ENCODE peak calls at places on chromosomes 4 and X, in seven cellular contexts. S, C, R, Q, N, B and Y are unnamed samples.

GRCh38 chrX:108601276-108601675 is 135.1 kb downstream of the IRS4 start:
- DNase-seq in Q (no peak), S (no peak), N (no peak), R (no peak), C (no peak), B (no peak), Y (no peak)

GRCh38 chr4:140219567-140219966 is 65.6 kb upstream of the MAML3 start:
- DNase-seq in S (no peak), R (no peak), Q (no peak), N (no peak), C (no peak), B (no peak), Y (no peak)

GRCh38 chr4:126899382-126899801 is 733.4 kb upstream of the INTU start:
- DNase-seq in N (no peak), B (no peak), S (peak), Q (peak), C (peak), R (no peak), Y (no peak)

GRCh38 chr4:40908297-40908696 is 158.5 kb downstream of the NSUN7 start:
- DNase-seq in N (no peak), Q (no peak), B (no peak), S (no peak), C (no peak), R (no peak), Y (no peak)

GRCh38 chr4:52750819-52751348 is 341 bp downstream of the ERVMER34-1 start:
- DNase-seq in B (no peak), N (no peak), S (no peak), C (peak), Q (no peak), R (no peak), Y (no peak)

GRCh38 chrX:36909584-36909983 is 98.6 kb upstream of the FAM47C start:
- DNase-seq in N (no peak), R (no peak), B (no peak), C (no peak), S (no peak), Q (peak), Y (no peak)

GRCh38 chrX:24117288-24117687 is 32.2 kb upstream of the ZFX start:
- DNase-seq in R (no peak), S (peak), N (no peak), C (peak), B (no peak), Q (peak), Y (no peak)

GRCh38 chrX:110462957-110463356 is 104.3 kb downstream of the RTL9 start:
- DNase-seq in C (peak), N (no peak), B (no peak), R (no peak), Q (no peak), S (no peak), Y (no peak)

GRCh38 chrX:9861711-9862110 is 75.5 kb downstream of the SHROOM2 start:
- DNase-seq in R (no peak), B (no peak), N (no peak), C (no peak), S (no peak), Q (no peak), Y (no peak)

GRCh38 chr4:187209921-187210613 is 486.4 kb upstream of the FAT1 start:
- DNase-seq in B (no peak), C (peak), N (no peak), R (no peak), S (no peak), Q (peak), Y (no peak)

GRCh38 chr4:110518889-110519490 is 43.0 kb downstream of the ENPEP start:
- DNase-seq in B (no peak), C (peak), N (peak), R (no peak), S (no peak), Q (no peak), Y (no peak)

GRCh38 chr4:99248714-99249113 is 29.7 kb upstream of the ADH6 start:
- DNase-seq in B (no peak), S (no peak), N (no peak), Q (no peak), C (peak), R (no peak), Y (no peak)

GRCh38 chr4:40375090-40375489 is 40.0 kb downstream of the CHRNA9 start:
- DNase-seq in C (no peak), S (no peak), R (no peak), N (no peak), Q (no peak), B (no peak), Y (no peak)

GRCh38 chr4:121675715-121676114 is 21.1 kb downstream of the ANXA5 start:
- DNase-seq in R (no peak), S (peak), B (no peak), C (peak), Q (no peak), N (no peak), Y (no peak)

GRCh38 chr4:103046416-103047290 is 27.1 kb upstream of the SLC9B1 start:
- DNase-seq in N (peak), Q (peak), S (no peak), R (peak), C (peak), B (peak), Y (no peak)

GRCh38 chrX:129015381-129015780 is 507.9 kb downstream of the SMARCA1 start:
- DNase-seq in B (no peak), S (no peak), N (no peak), Q (no peak), R (no peak), C (no peak), Y (no peak)

GRCh38 chr4:1377606-1378261 is 28.5 kb downstream of the NKX1-1 start:
- DNase-seq in N (peak), Q (no peak), R (no peak), B (no peak), S (no peak), C (no peak), Y (no peak)

GRCh38 chr4:140426610-140427103 is 791 bp downstream of the CLGN start:
- DNase-seq in C (no peak), Q (no peak), N (peak), R (no peak), S (no peak), B (peak), Y (no peak)

GRCh38 chr4:96103086-96103485 is 263.2 kb downstream of the PDHA2 start:
- DNase-seq in R (no peak), B (no peak), S (no peak), N (no peak), Q (no peak), C (no peak), Y (no peak)

GRCh38 chrX:68571292-68572256 is 72.7 kb downstream of the YIPF6 start:
- DNase-seq in S (no peak), Q (no peak), N (no peak), B (peak), R (no peak), C (peak), Y (no peak)

GRCh38 chrX:65407157-65407626 is 127.4 kb downstream of the LAS1L start:
- DNase-seq in R (no peak), Q (no peak), S (no peak), B (no peak), C (peak), N (no peak), Y (no peak)

GRCh38 chrX:11757729-11758399 is at the start of gene MSL3:
- DNase-seq in S (peak), C (peak), B (peak), Q (no peak), R (no peak), N (peak), Y (no peak)

GRCh38 chr4:28600958-28601357 is 1740.3 kb downstream of the STIM2 start:
- DNase-seq in Q (no peak), R (no peak), B (no peak), S (no peak), N (no peak), C (no peak), Y (no peak)

GRCh38 chrX:72051589-72051988 is 80.1 kb downstream of the RTL5 start:
- DNase-seq in N (no peak), C (no peak), S (no peak), Q (no peak), B (no peak), R (no peak), Y (no peak)

GRCh38 chr4:186144180-186144579 is 39.7 kb downstream of the FAM149A start:
- DNase-seq in N (peak), C (peak), Q (peak), R (no peak), B (no peak), S (no peak), Y (no peak)

GRCh38 chr4:88843067-88843723 is 145.6 kb upstream of the NAP1L5 start:
- DNase-seq in C (peak), N (no peak), Q (no peak), B (no peak), S (no peak), R (no peak), Y (no peak)

GRCh38 chr4:16790508-16790907 is 107.9 kb downstream of the LDB2 start:
- DNase-seq in C (no peak), R (no peak), N (no peak), Q (no peak), B (no peak), S (no peak), Y (no peak)

GRCh38 chr4:1084796-1085403 is 28.5 kb downstream of the RNF212 start:
- DNase-seq in N (no peak), R (no peak), B (no peak), Q (no peak), C (peak), S (no peak), Y (no peak)

GRCh38 chr4:184745747-184746531 is 12.0 kb upstream of the CENPU start:
- DNase-seq in C (peak), S (peak), R (peak), B (peak), N (peak), Q (peak), Y (peak)

GRCh38 chr4:4555916-4556315 is 14.1 kb upstream of the STX18 start:
- DNase-seq in S (no peak), N (no peak), C (peak), R (no peak), B (no peak), Q (peak), Y (no peak)

GRCh38 chrX:48705876-48706275 is 9.3 kb downstream of the SUV39H1 start:
- DNase-seq in Q (no peak), N (no peak), C (no peak), R (no peak), S (no peak), B (no peak), Y (no peak)

GRCh38 chrX:22742174-22742573 is 257.6 kb upstream of the DDX53 start:
- DNase-seq in B (no peak), S (no peak), C (peak), R (no peak), N (no peak), Q (no peak), Y (no peak)

GRCh38 chrX:29187264-29187663 is 600.0 kb downstream of the IL1RAPL1 start:
- DNase-seq in S (no peak), B (no peak), R (no peak), Q (no peak), N (no peak), C (no peak), Y (no peak)

GRCh38 chrX:110425222-110425621 is 66.6 kb downstream of the RTL9 start:
- DNase-seq in S (no peak), Q (no peak), C (peak), B (no peak), R (no peak), N (no peak), Y (no peak)

GRCh38 chr4:100493756-100494155 is 24.1 kb downstream of the EMCN start:
- DNase-seq in R (no peak), B (no peak), Q (no peak), C (peak), N (no peak), S (no peak), Y (no peak)

GRCh38 chrX:130738638-130739195 is 164.3 kb downstream of the ENOX2 start:
- DNase-seq in B (no peak), Q (no peak), S (no peak), N (no peak), C (no peak), R (no peak), Y (no peak)

GRCh38 chr4:182238355-182238931 is 4.8 kb upstream of the TENM3 start:
- DNase-seq in R (no peak), S (no peak), B (no peak), C (no peak), N (no peak), Q (peak), Y (no peak)

GRCh38 chr4:38385286-38386010 is 278.6 kb upstream of the KLF3 start:
- DNase-seq in N (peak), Q (no peak), S (no peak), B (no peak), C (no peak), R (no peak), Y (no peak)

GRCh38 chrX:118964252-118964651 is 10.2 kb upstream of the LONRF3 start:
- DNase-seq in Q (no peak), B (no peak), C (no peak), S (no peak), N (no peak), R (no peak), Y (no peak)

GRCh38 chr4:4267981-4268380 is 20.0 kb upstream of the TMEM128 start:
- DNase-seq in Q (no peak), S (no peak), C (no peak), N (no peak), B (no peak), R (no peak), Y (no peak)